ENCODE peak calls at places on chromosomes 4 and X, in six cellular contexts. E is stimulated activated CD4-positive, alpha-beta T cell treated with anti-CD3 and anti-CD28 coated beads, Interleukin-2, amount 100 ng/mL, for 48 hours; I is Caco-2; K is testis; N is effector memory CD8-positive, alpha-beta T cell; B is activated CD4-positive, alpha-beta T cell treated with anti-CD3 and anti-CD28 coated beads, Interleukin-2, amount 10 ng/mL, durations not matched to agents 7 days and 5 days. H is an unnamed sample.

GRCh38 chr4:53116959-53117358 is 248.9 kb downstream of the SCFD2 start:
- DNase-seq in E (no peak), I (no peak), K (peak; percentile 55), N (no peak), B (no peak), H (no peak)

GRCh38 chr4:152045781-152046571 is 285.2 kb upstream of the GATB start:
- DNase-seq in E (peak; percentile 32), I (peak; percentile 65), K (peak; percentile 66), N (no peak), B (no peak), H (peak; percentile 96)

GRCh38 chrX:63283331-63283730 is 67.8 kb downstream of the SPIN4 start:
- DNase-seq in E (no peak), I (no peak), K (no peak), N (no peak), B (no peak), H (no peak)

GRCh38 chrX:24990585-24990984 is 25.2 kb downstream of the ARX start:
- DNase-seq in E (no peak), I (no peak), K (no peak), N (no peak), B (no peak), H (peak; percentile 54)

GRCh38 chr4:122988696-122989095 is 66.3 kb upstream of the NUDT6 start:
- DNase-seq in E (no peak), I (no peak), K (no peak), N (no peak), B (no peak), H (no peak)

GRCh38 chr4:8308856-8309771 is 39.6 kb downstream of the HTRA3 start:
- DNase-seq in E (no peak), I (peak; percentile 27), K (peak; percentile 57), N (no peak), B (no peak), H (no peak)

GRCh38 chr4:140249351-140249750 is 95.4 kb upstream of the MAML3 start:
- DNase-seq in E (no peak), I (no peak), K (no peak), N (no peak), B (no peak), H (no peak)

GRCh38 chr4:78369691-78370090 is 181.9 kb upstream of the ANXA3 start:
- DNase-seq in E (no peak), I (no peak), K (no peak), N (no peak), B (no peak), H (peak; percentile 68)

GRCh38 chrX:130224810-130225209 is 43.9 kb downstream of the ZNF280C start:
- DNase-seq in E (no peak), I (no peak), K (no peak), N (no peak), B (no peak), H (no peak)

GRCh38 chrX:137747231-137747630 is 181.3 kb downstream of the ZIC3 start:
- DNase-seq in E (no peak), I (no peak), K (no peak), N (no peak), B (no peak), H (peak; percentile 71)

GRCh38 chr4:147078875-147079658 is 133.4 kb upstream of the TTC29 start:
- DNase-seq in E (no peak), I (no peak), K (peak; percentile 14), N (no peak), B (no peak), H (no peak)

H was measured in GM23338.